ENCODE peak calls at places on chromosome 6, in five cellular contexts. S is K562, Y is GM12878, R is H1, D is GM12891. M is an unnamed sample.

GRCh38 chr6:133955582-133956412 is 2.8 kb downstream of the TBPL1 start:
- DNase-seq in Y (no peak), R (no peak), D (no peak), S (no peak), M (no peak)

GRCh38 chr6:6891074-6891754 is 216.5 kb upstream of the RREB1 start:
- DNase-seq in Y (no peak), R (no peak), S (no peak), D (no peak), M (no peak)

GRCh38 chr6:159493888-159494632 is 199.0 kb downstream of the SOD2 start:
- DNase-seq in D (no peak), Y (no peak), R (no peak), S (no peak), M (no peak)

GRCh38 chr6:41427642-41428401 is 92.4 kb downstream of the NCR2 start:
- DNase-seq in D (no peak), S (no peak), R (peak; percentile 73), Y (no peak), M (no peak)

GRCh38 chr6:79028641-79029314 is 49.3 kb downstream of the PHIP start:
- DNase-seq in D (no peak), Y (no peak), S (no peak), R (no peak), M (no peak)

GRCh38 chr6:28977351-28978136 is 27.6 kb downstream of the ZNF311 start:
- DNase-seq in Y (no peak), D (no peak), S (no peak), R (no peak), M (no peak)

GRCh38 chr6:33610779-33611421 is 10.2 kb upstream of the ITPR3 start:
- DNase-seq in D (no peak), S (no peak), Y (no peak), R (no peak), M (no peak)

GRCh38 chr6:111752476-111752875 is 120.8 kb downstream of the FYN start:
- DNase-seq in Y (no peak), S (no peak), D (no peak), R (no peak), M (no peak)

GRCh38 chr6:165306955-165307354 is 2.5 kb downstream of the C6orf118 start:
- DNase-seq in Y (no peak), S (no peak), R (no peak), D (no peak), M (no peak)

GRCh38 chr6:157887892-157888291 is 64.8 kb downstream of the SNX9 start:
- DNase-seq in R (no peak), D (no peak), Y (no peak), S (no peak), M (no peak)

GRCh38 chr6:140567469-140567868 is 1193.0 kb upstream of the CITED2 start:
- DNase-seq in R (no peak), D (no peak), S (no peak), Y (no peak), M (no peak)

GRCh38 chr6:30568245-30568644 is 3.0 kb upstream of the ABCF1 start:
- DNase-seq in Y (no peak), R (no peak), D (no peak), S (peak; percentile 46), M (no peak)

GRCh38 chr6:96826865-96827264 is 10.4 kb downstream of the GPR63 start:
- DNase-seq in S (no peak), R (no peak), Y (no peak), D (no peak), M (no peak)

GRCh38 chr6:40627316-40627715 is 40.2 kb upstream of the LRFN2 start:
- DNase-seq in D (no peak), S (no peak), R (no peak), Y (no peak), M (no peak)

GRCh38 chr6:39446909-39447308 is 124.4 kb upstream of the KCNK16 start:
- DNase-seq in R (no peak), Y (no peak), S (no peak), D (no peak), M (no peak)

GRCh38 chr6:56291278-56291917 is 44.0 kb upstream of the COL21A1 start:
- DNase-seq in Y (no peak), D (no peak), S (no peak), R (no peak), M (no peak)

GRCh38 chr6:25278914-25279747 is at the start of gene CARMIL1:
- DNase-seq in R (peak; percentile 53), S (peak; percentile 91), D (peak; percentile 75), Y (no peak), M (peak; percentile 81)

GRCh38 chr6:136550330-136551071 is at the start of gene MAP7:
- DNase-seq in Y (no peak), S (peak; percentile 84), R (peak; percentile 81), D (peak; percentile 73), M (peak; percentile 75)
- TF ChIP-seq POLR2A in Y (no peak), S (no peak), R (peak; percentile 68), D (no peak), M (no peak)

DNA sequence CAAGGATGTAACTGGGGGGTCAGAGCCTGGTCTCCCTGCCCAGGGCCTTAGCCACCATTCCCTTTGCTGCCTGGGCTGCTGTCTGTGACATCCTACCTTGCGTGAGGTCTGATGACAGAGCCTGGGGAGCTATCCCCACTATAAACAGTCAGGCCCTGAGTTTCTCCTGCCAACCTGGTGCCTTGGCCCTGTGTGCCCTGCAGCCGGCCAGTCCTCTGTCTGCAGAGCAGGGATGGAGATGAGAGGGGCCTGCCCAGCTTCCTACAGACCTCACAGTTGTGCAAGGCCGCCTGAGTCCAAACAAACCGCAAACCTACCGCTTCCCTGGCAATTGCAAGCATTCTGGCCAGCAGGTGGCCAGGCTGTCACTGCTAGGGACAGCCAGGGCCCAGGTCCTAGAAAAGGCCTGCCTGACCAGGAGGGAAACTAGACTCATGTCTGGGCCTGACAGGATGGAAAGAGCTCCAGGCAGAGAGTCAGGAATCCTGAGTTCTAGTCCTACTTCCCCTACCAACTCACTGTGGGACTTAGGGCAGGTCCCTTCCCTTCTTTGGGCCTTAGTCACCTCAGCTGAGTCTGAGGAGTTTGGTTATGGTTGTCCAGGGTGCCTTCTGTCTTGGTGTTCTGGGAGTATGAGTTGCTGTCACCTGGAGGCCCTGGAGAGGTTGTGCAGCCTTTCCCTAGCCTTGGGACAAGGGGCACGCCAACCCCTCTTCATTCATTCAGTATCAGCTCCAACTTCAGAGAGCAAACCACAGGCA is 86.2 kb downstream of the VEGFA start:
- DNase-seq in R (no peak), Y (no peak), S (peak; percentile 80), D (no peak), M (no peak)
- TF ChIP-seq TAF1 in R (no peak), Y (no peak), S (no peak), D (no peak), M (no peak)

GRCh38 chr6:146543211-146543939 is at the start of gene RAB32:
- DNase-seq in D (peak; percentile 32), R (peak; percentile 73), Y (no peak), S (peak; percentile 90), M (peak; percentile 12)
- TF ChIP-seq POLR2A in D (no peak), R (peak; percentile 36), Y (no peak), S (peak; percentile 53), M (no peak)

DNA sequence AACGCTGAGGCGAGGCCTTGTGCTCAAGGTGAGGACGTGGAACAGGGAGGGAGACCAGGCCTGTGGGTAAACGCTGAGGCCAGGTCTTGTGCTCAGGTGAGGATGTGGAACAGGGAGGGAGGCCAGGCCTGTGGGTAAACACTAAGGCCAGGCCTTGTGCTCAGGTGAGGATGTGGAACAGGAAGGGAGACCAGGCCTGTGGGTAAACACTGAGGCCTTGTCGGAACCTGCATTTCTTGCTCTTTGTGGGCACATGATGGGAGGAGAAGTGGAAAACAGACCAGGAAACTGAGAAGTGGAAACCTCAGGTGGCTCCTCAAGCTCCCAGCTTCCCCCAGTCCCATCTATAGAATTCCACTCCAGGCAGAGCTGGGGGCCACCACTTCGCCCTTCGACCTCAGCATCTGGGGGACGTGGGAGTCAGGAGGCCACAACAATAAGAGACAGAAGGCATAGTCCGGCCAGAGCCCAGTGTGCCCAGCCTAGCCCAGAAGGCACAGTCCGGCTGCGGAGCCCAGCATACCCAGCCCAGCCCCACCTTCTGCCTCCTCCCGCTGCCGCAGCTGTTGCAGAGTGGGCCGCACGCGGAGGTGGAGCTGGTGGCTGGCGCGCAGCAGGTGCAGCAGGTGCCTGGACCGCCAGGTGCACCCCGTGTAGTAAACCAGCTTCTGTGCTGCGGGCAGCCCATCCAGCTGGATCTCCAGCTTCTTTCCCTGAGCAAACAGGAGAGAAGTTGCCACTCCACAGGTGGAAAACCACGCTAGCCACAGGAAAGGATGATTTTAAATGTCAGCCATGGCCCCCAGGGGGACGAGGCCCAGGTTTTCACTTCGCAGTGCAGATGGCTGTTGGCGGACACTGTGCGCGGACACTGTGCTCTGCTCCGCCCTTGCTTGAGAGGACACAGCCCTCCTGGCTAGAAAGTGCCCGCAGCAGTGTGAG is 17.5 kb downstream of the FRMD1 start:
- DNase-seq in Y (no peak), R (no peak), D (no peak), S (no peak), M (no peak)
- TF ChIP-seq TAF1 in Y (no peak), R (no peak), D (no peak), S (no peak), M (no peak)

GRCh38 chr6:152824666-152825065 is 74.1 kb downstream of the VIP start:
- DNase-seq in D (no peak), S (no peak), R (no peak), Y (no peak), M (no peak)

GRCh38 chr6:152816055-152816454 is 65.5 kb downstream of the VIP start:
- DNase-seq in S (no peak), R (no peak), D (no peak), Y (no peak), M (no peak)

GRCh38 chr6:152821525-152821924 is 70.9 kb downstream of the VIP start:
- DNase-seq in Y (no peak), R (no peak), D (no peak), S (no peak), M (no peak)
- TF ChIP-seq POLR2A in Y (no peak), R (no peak), D (no peak), S (no peak), M (no peak)

GRCh38 chr6:15310680-15311079 is 64.8 kb downstream of the JARID2 start:
- DNase-seq in R (no peak), D (no peak), Y (no peak), S (no peak), M (no peak)
- TF ChIP-seq TAF1 in R (no peak), D (no peak), Y (no peak), S (no peak), M (no peak)